ENCODE peak calls at places on chromosomes 6 and 20, in five cellular contexts. H, N, L, F and O are unnamed samples.

GRCh38 chr6:28764761-28765282 is 159.0 kb downstream of the TRIM27 start:
- DNase-seq in L (no peak), N (no peak), H (no peak), F (no peak), O (no peak)

GRCh38 chr6:53658992-53659391 is 6.6 kb downstream of the KLHL31 start:
- DNase-seq in L (no peak), F (no peak), H (no peak), N (no peak), O (no peak)

GRCh38 chr6:2792330-2792729 is 27.1 kb downstream of the WRNIP1 start:
- DNase-seq in L (no peak), N (peak; percentile 50), F (no peak), H (no peak), O (no peak)

GRCh38 chr6:17032595-17033591 is 69.0 kb upstream of the STMND1 start:
- DNase-seq in N (peak; percentile 96), L (no peak), F (peak; percentile 67), H (peak; percentile 95), O (peak; percentile 50)

GRCh38 chr6:1208876-1209275 is 103.0 kb upstream of the FOXQ1 start:
- DNase-seq in N (no peak), F (no peak), L (no peak), H (no peak), O (no peak)

GRCh38 chr6:137927777-137928218 is 60.7 kb downstream of the TNFAIP3 start:
- DNase-seq in F (no peak), H (peak; percentile 31), N (peak; percentile 35), L (peak; percentile 93), O (no peak)

GRCh38 chr6:74070091-74070490 is 374.1 kb downstream of the CD109 start:
- DNase-seq in L (no peak), N (peak; percentile 38), F (no peak), H (no peak), O (no peak)

GRCh38 chr20:5001174-5002076 is at the start of gene SLC23A2:
- DNase-seq in L (peak; percentile 57), F (peak; percentile 51), H (peak; percentile 36), N (peak; percentile 32), O (peak; percentile 56)

GRCh38 chr20:46939031-46939430 is 44.4 kb downstream of the EYA2 start:
- DNase-seq in H (no peak), F (no peak), L (peak; percentile 4), N (no peak), O (no peak)

GRCh38 chr6:57064809-57065208 is 18.3 kb downstream of the KIAA1586 start:
- DNase-seq in H (no peak), F (no peak), N (no peak), L (no peak), O (no peak)

GRCh38 chr6:130482645-130483390 is 117.0 kb downstream of the TMEM200A start:
- DNase-seq in N (peak; percentile 81), F (no peak), H (peak; percentile 80), L (no peak), O (no peak)

GRCh38 chr6:109381007-109381746 is 1.1 kb downstream of the CD164 start:
- DNase-seq in H (no peak), F (no peak), L (peak; percentile 37), N (no peak), O (no peak)

GRCh38 chr6:50380409-50381105 is 330.8 kb upstream of the DEFB112 start:
- DNase-seq in N (no peak), H (no peak), L (no peak), F (no peak), O (no peak)

GRCh38 chr6:159759645-159760044 is 2.2 kb upstream of the ACAT2 start:
- DNase-seq in F (no peak), L (no peak), N (no peak), H (no peak), O (no peak)

GRCh38 chr6:22470454-22471368 is 98.7 kb upstream of the HDGFL1 start:
- DNase-seq in F (peak; percentile 62), L (no peak), N (peak; percentile 72), H (peak; percentile 72), O (no peak)

GRCh38 chr6:167455371-167455770 is 130.5 kb downstream of the TTLL2 start:
- DNase-seq in L (no peak), H (no peak), N (no peak), F (no peak), O (no peak)

GRCh38 chr20:25018425-25018824 is 25.9 kb upstream of the APMAP start:
- DNase-seq in F (no peak), H (no peak), L (no peak), N (no peak), O (no peak)

GRCh38 chr6:106104941-106105340 is 18.8 kb downstream of the PRDM1 start:
- DNase-seq in N (no peak), L (no peak), H (no peak), F (no peak), O (no peak)

GRCh38 chr20:6731951-6732580 is 35.4 kb upstream of the BMP2 start:
- DNase-seq in F (peak; percentile 77), H (no peak), L (no peak), N (no peak), O (peak; percentile 52)

GRCh38 chr6:112434896-112435295 is 87.8 kb downstream of the RFPL4B start:
- DNase-seq in L (no peak), F (no peak), H (no peak), N (no peak), O (no peak)

GRCh38 chr6:111533087-111533784 is 50.2 kb upstream of the REV3L start:
- DNase-seq in L (peak; percentile 68), H (no peak), N (no peak), F (no peak), O (peak; percentile 34)

GRCh38 chr6:35147101-35147885 is 6.2 kb upstream of the TCP11 start:
- DNase-seq in L (no peak), H (no peak), F (no peak), N (no peak), O (no peak)

GRCh38 chr6:113755449-113756289 is 101.5 kb upstream of the MARCKS start:
- DNase-seq in H (no peak), N (no peak), L (no peak), F (no peak), O (no peak)

GRCh38 chr20:19738936-19739335 is 19.1 kb upstream of the RIN2 start:
- DNase-seq in L (no peak), F (no peak), H (no peak), N (no peak), O (no peak)

GRCh38 chr20:23078994-23079364 is 7.1 kb downstream of the CD93 start:
- DNase-seq in F (no peak), L (no peak), N (no peak), H (no peak), O (no peak)

GRCh38 chr6:111601875-111602274 is 3.8 kb downstream of the TRAF3IP2 start:
- DNase-seq in N (peak; percentile 92), H (peak; percentile 95), L (no peak), F (no peak), O (no peak)

GRCh38 chr6:110039996-110040383 is 61.9 kb downstream of the GPR6 start:
- DNase-seq in H (peak; percentile 46), L (peak; percentile 70), F (no peak), N (peak; percentile 48), O (no peak)

GRCh38 chr6:146914563-146915483 is 289.4 kb upstream of the STXBP5 start:
- DNase-seq in F (peak; percentile 26), L (no peak), N (peak; percentile 97), H (peak; percentile 97), O (peak; percentile 48)

GRCh38 chr6:87074051-87074711 is 20.7 kb downstream of the CGA start:
- DNase-seq in F (peak; percentile 29), L (no peak), H (no peak), N (no peak), O (no peak)

GRCh38 chr6:1770435-1770843 is 160.7 kb downstream of the FOXC1 start:
- DNase-seq in N (no peak), H (no peak), L (peak; percentile 76), F (no peak), O (no peak)

GRCh38 chr20:37096415-37097039 is 730 bp upstream of the RBL1 start:
- DNase-seq in N (no peak), F (no peak), H (peak; percentile 2), L (peak; percentile 16), O (no peak)
- TF ChIP-seq CTCF in N (no peak), F (no peak), H (no peak), L (no peak), O (no peak)

GRCh38 chr6:125154184-125155135 is 887 bp downstream of the TPD52L1 start:
- DNase-seq in H (no peak), N (no peak), F (peak; percentile 36), L (peak; percentile 51), O (peak; percentile 77)
- TF ChIP-seq CTCF in H (peak; percentile 22), N (peak; percentile 23), F (no peak), L (peak; percentile 21), O (peak; percentile 52)

GRCh38 chr20:50399917-50400704 is 110.1 kb upstream of the PTPN1 start:
- DNase-seq in L (no peak), F (no peak), N (peak; percentile 41), H (no peak), O (no peak)
- TF ChIP-seq CTCF in L (no peak), F (peak; percentile 32), N (no peak), H (no peak), O (peak; percentile 27)

GRCh38 chr6:84123186-84123585 is 89.6 kb downstream of the MRAP2 start:
- DNase-seq in N (no peak), F (no peak), H (no peak), L (no peak), O (no peak)

GRCh38 chr6:84118191-84118590 is 84.6 kb downstream of the MRAP2 start:
- DNase-seq in H (no peak), L (no peak), F (no peak), N (no peak), O (no peak)

DNA sequence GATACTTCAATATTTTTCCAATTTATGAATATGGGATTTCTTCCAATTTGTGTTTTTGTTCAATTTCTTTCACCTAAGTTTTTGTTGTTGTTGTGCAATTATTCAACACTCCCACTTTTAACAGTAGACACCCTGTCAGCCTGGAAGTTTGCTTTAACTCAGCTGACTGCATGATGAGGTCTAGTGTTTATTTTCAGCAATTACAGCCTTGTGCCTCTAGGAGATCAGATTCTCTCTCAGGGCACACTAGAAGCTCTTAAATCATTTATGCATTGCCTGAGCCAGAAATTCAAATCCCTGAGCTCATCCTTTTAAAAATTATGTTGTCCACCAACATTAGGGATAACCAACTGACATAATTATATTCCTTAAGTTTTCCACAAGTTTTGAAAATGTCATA is 85.7 kb downstream of the MRAP2 start:
- DNase-seq in H (no peak), F (no peak), N (peak; percentile 1), L (no peak), O (no peak)
- TF ChIP-seq CTCF in H (no peak), F (no peak), N (no peak), L (peak; percentile 12), O (no peak)

GRCh38 chr6:46983007-46983411 is 59.1 kb downstream of the ADGRF1 start:
- DNase-seq in L (no peak), F (no peak), N (no peak), H (no peak), O (no peak)
- TF ChIP-seq CTCF in L (no peak), F (no peak), N (no peak), H (no peak), O (no peak)

GRCh38 chr6:72554761-72555221 is 67.1 kb upstream of the KCNQ5 start:
- DNase-seq in L (no peak), F (no peak), H (peak; percentile 33), N (peak; percentile 25), O (no peak)
- TF ChIP-seq CTCF in L (no peak), F (no peak), H (no peak), N (no peak), O (no peak)